ENCODE peak calls at places on chromosome 13, in six cellular contexts. V is gastrocnemius medialis, A is GM04504, J is bronchial epithelial cell, K is T-helper 9 cell, T is A172. X is an unnamed sample.

GRCh38 chr13:38386421-38386820 is 36.8 kb downstream of the UFM1 start:
- DNase-seq in T (no peak), J (peak), A (no peak), V (no peak), K (no peak), X (no peak)

GRCh38 chr13:24986826-24987225 is 109.1 kb upstream of the PABPC3 start:
- DNase-seq in A (no peak), J (no peak), T (no peak), K (no peak), V (no peak), X (no peak)

GRCh38 chr13:85520445-85520844 is 278.8 kb downstream of the SLITRK6 start:
- DNase-seq in V (no peak), K (no peak), T (no peak), A (no peak), J (peak), X (no peak)

GRCh38 chr13:38693641-38694040 is 6.8 kb downstream of the FREM2 start:
- DNase-seq in A (no peak), K (no peak), T (no peak), J (peak), V (peak), X (no peak)

GRCh38 chr13:112177889-112178288 is 110.9 kb downstream of the SOX1 start:
- DNase-seq in T (no peak), K (no peak), V (no peak), J (no peak), A (no peak), X (no peak)

GRCh38 chr13:49859568-49859967 is 67.1 kb upstream of the KPNA3 start:
- DNase-seq in V (peak), K (no peak), T (peak), J (peak), A (peak), X (no peak)

GRCh38 chr13:44158741-44159632 is 214.6 kb upstream of the SERP2 start:
- DNase-seq in A (no peak), T (no peak), V (peak), J (no peak), K (no peak), X (no peak)

GRCh38 chr13:62125451-62125850 is 709.8 kb upstream of the PCDH20 start:
- DNase-seq in V (no peak), T (no peak), K (no peak), A (no peak), J (no peak), X (no peak)

GRCh38 chr13:94657167-94657566 is 55.2 kb downstream of the SOX21 start:
- DNase-seq in J (peak), K (no peak), V (no peak), T (no peak), A (no peak), X (no peak)

GRCh38 chr13:29563941-29564340 is 31.5 kb downstream of the SLC7A1 start:
- DNase-seq in V (no peak), K (no peak), T (no peak), A (no peak), J (no peak), X (no peak)

GRCh38 chr13:95704510-95704909 is 27.6 kb downstream of the DNAJC3 start:
- DNase-seq in J (no peak), T (peak), K (no peak), A (no peak), V (no peak), X (no peak)

GRCh38 chr13:37136187-37136586 is 30.7 kb upstream of the CSNK1A1L start:
- DNase-seq in J (no peak), K (no peak), T (no peak), A (no peak), V (no peak), X (no peak)

GRCh38 chr13:113500530-113501265 is 10.2 kb upstream of the DCUN1D2 start:
- DNase-seq in K (no peak), V (no peak), A (no peak), J (no peak), T (no peak), X (no peak)

GRCh38 chr13:30421093-30422055 is 919 bp upstream of the UBE2L5 start:
- DNase-seq in A (peak), V (peak), T (peak), J (peak), K (peak), X (no peak)

GRCh38 chr13:59837101-59837500 is 326.6 kb downstream of the DIAPH3 start:
- DNase-seq in T (no peak), K (no peak), J (no peak), V (no peak), A (no peak), X (no peak)

GRCh38 chr13:45501175-45501526 is 36.4 kb downstream of the COG3 start:
- DNase-seq in J (no peak), K (no peak), V (no peak), A (no peak), T (no peak), X (no peak)

GRCh38 chr13:42110410-42111155 is 62.1 kb downstream of the DGKH start:
- DNase-seq in A (peak), T (peak), K (peak), J (peak), V (no peak), X (peak)

GRCh38 chr13:112619730-112620639 is 32.0 kb upstream of the TUBGCP3 start:
- DNase-seq in J (peak), V (no peak), K (no peak), A (no peak), T (peak), X (no peak)

GRCh38 chr13:104015646-104016396 is 949.6 kb upstream of the SLC10A2 start:
- DNase-seq in V (no peak), K (no peak), J (peak), T (no peak), A (no peak), X (no peak)

GRCh38 chr13:19860884-19861655 is 2.4 kb downstream of the ZMYM5 start:
- DNase-seq in K (no peak), A (peak), J (peak), V (no peak), T (peak), X (no peak)

GRCh38 chr13:52454459-52454824 is 836 bp upstream of the CKAP2 start:
- DNase-seq in J (peak), K (no peak), T (peak), V (no peak), A (no peak), X (peak)

GRCh38 chr13:74886496-74886895 is 595.5 kb downstream of the TBC1D4 start:
- DNase-seq in K (no peak), J (peak), A (no peak), T (no peak), V (no peak), X (no peak)

GRCh38 chr13:109704771-109705628 is 81.4 kb downstream of the IRS2 start:
- DNase-seq in V (peak), K (no peak), J (peak), A (no peak), T (no peak), X (no peak)

GRCh38 chr13:78032132-78032531 is 113.5 kb upstream of the EDNRB start:
- DNase-seq in T (no peak), J (no peak), A (no peak), V (no peak), K (no peak), X (no peak)

X was measured in memory B cell.